ENCODE peak calls at places on chromosomes 16 and 17, in five cellular contexts. J is HL-60, Y is fibroblast of mammary gland, O is GM23338, N is PC-3. A is an unnamed sample.

GRCh38 chr17:31820691-31821435 is 38.2 kb downstream of the COPRS start:
- DNase-seq in Y (peak), J (no peak), O (no peak), N (no peak), A (no peak)

GRCh38 chr17:1029912-1030656 is 33.2 kb downstream of the TIMM22 start:
- DNase-seq in N (no peak), O (no peak), Y (no peak), J (no peak), A (no peak)

GRCh38 chr16:52773026-52773425 is 226.1 kb upstream of the TOX3 start:
- DNase-seq in O (no peak), J (no peak), N (no peak), Y (no peak), A (no peak)

GRCh38 chr16:64391009-64391663 is 730.7 kb downstream of the CDH11 start:
- DNase-seq in N (peak), O (no peak), Y (peak), J (no peak), A (no peak)

GRCh38 chr16:4548124-4548523 is 8.0 kb upstream of the C16orf96 start:
- DNase-seq in N (no peak), O (no peak), J (no peak), Y (no peak), A (no peak)

GRCh38 chr17:67285360-67285759 is 40.4 kb upstream of the HELZ start:
- DNase-seq in O (no peak), J (no peak), Y (no peak), N (peak), A (no peak)

GRCh38 chr16:58495861-58496331 is 4.0 kb upstream of the NDRG4 start:
- DNase-seq in O (no peak), Y (no peak), N (no peak), J (no peak), A (no peak)

GRCh38 chr17:48472485-48473281 is 42.7 kb upstream of the SKAP1 start:
- DNase-seq in O (peak), N (peak), J (no peak), Y (peak), A (no peak)

GRCh38 chr17:7133424-7133823 is 18.8 kb upstream of the ASGR2 start:
- DNase-seq in O (peak), N (no peak), J (peak), Y (no peak), A (no peak)

GRCh38 chr16:3963203-3963602 is 82.7 kb upstream of the CREBBP start:
- DNase-seq in O (peak), Y (no peak), N (no peak), J (no peak), A (no peak)

GRCh38 chr16:75229172-75230031 is 10.6 kb downstream of the CTRB1 start:
- DNase-seq in J (no peak), N (no peak), Y (no peak), O (peak), A (no peak)

GRCh38 chr16:27690604-27691003 is 140.7 kb downstream of the KATNIP start:
- DNase-seq in N (no peak), O (peak), Y (peak), J (peak), A (no peak)

GRCh38 chr16:49011807-49012345 is 269.8 kb downstream of the CBLN1 start:
- DNase-seq in J (no peak), N (no peak), O (peak), Y (no peak), A (no peak)

GRCh38 chr16:64702415-64702814 is 419.4 kb downstream of the CDH11 start:
- DNase-seq in J (no peak), N (no peak), O (no peak), Y (no peak), A (no peak)

GRCh38 chr17:7932949-7933348 is 943 bp downstream of the CNTROB start:
- DNase-seq in Y (peak), O (peak), N (peak), J (peak), A (no peak)

GRCh38 chr16:9072806-9073341 is 18.6 kb upstream of the HAPSTR1 start:
- DNase-seq in J (no peak), O (no peak), Y (peak), N (peak), A (no peak)

GRCh38 chr16:3235856-3236669 is 1.1 kb upstream of the ZNF200 start:
- DNase-seq in N (peak), J (peak), O (peak), Y (no peak), A (no peak)

GRCh38 chr16:50185005-50185505 is 31.9 kb downstream of the TENT4B start:
- DNase-seq in O (no peak), J (no peak), N (no peak), Y (peak), A (peak)

GRCh38 chr17:74606050-74606449 is 14.0 kb upstream of the CD300LD start:
- DNase-seq in Y (no peak), N (no peak), J (no peak), O (no peak), A (no peak)

GRCh38 chr17:41717408-41718286 is 5.5 kb downstream of the GAST start:
- DNase-seq in O (no peak), Y (peak), J (peak), N (peak), A (no peak)

GRCh38 chr16:64088838-64089237 is 1033.0 kb downstream of the CDH11 start:
- DNase-seq in N (no peak), O (no peak), Y (no peak), J (no peak), A (no peak)

DNA sequence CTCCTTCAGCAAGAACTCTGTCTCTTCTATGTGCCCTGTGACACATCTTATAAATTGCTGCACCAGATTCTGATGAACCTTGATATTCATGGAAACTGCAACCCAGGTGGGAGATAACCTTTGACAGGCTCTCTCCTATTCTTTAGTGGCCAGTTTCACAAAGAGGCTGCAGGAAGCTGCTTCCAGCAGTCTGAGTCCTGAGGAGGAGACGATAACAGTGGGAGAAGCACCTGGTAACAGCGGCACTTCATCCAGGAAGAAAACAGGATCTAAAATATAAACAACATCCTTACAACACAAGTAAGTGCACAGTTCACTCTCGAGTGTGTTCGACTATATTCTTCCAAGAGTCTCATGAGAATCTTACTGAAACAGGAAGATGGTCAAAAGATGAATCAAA is 180.1 kb downstream of the MAP2K6 start:
- DNase-seq in J (no peak), N (no peak), O (no peak), Y (no peak), A (no peak)
- TF ChIP-seq CTCF in J (no peak), N (no peak), O (no peak), Y (no peak), A (no peak)

DNA sequence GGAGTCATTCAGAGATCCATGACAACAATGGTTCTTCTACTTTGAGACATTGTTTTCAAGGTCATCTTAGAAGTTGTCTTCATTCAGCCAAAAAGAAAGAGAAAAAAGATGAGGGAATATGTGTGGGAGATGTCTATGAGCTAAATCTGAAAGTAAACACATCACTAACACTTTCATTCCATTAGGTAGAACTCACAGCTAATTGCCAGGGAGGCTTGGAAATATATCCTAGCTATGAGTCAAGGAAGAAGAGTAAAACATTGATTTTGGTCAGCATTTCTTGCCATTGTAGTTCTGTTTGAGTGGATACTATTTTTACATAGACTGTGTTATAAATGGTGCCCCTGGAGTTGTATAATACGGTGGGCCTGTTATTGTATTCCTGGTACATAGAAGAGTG is 316.4 kb upstream of the MYOCD start:
- DNase-seq in Y (no peak), O (no peak), J (no peak), N (no peak), A (no peak)
- H3K4me3 ChIP-seq in Y (no peak), O (no peak), J (no peak), N (no peak), A (no peak)

GRCh38 chr16:6362321-6362720 is 970.3 kb upstream of the RBFOX1 start:
- DNase-seq in Y (no peak), O (no peak), J (no peak), N (no peak), A (no peak)

GRCh38 chr16:6363891-6364607 is 968.6 kb upstream of the RBFOX1 start:
- DNase-seq in Y (no peak), O (no peak), N (no peak), J (no peak), A (no peak)

GRCh38 chr16:6356881-6357280 is 975.8 kb upstream of the RBFOX1 start:
- DNase-seq in N (no peak), J (no peak), O (no peak), Y (no peak), A (no peak)

DNA sequence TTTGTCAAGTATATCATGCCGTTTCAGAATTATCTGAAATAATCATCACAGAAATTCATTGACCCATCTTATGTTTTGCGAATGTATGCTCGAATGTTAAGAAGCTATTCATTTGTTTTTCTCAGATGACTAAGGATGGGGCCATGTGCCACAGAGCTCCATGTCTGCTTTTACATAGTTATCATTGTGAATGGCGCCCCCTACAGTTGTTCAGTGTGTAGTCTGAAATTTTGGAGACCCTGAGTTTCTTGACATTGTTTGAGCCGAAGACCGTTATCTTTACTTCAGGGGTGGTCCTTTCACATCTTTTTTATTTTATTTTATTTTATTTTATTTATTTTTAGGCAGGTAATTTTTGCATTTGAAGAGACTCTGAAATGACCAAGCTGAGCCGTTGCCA is 972.0 kb upstream of the RBFOX1 start:
- DNase-seq in O (no peak), N (no peak), Y (no peak), J (no peak), A (no peak)
- TF ChIP-seq CTCF in O (peak), N (no peak), Y (no peak), J (no peak), A (no peak)

GRCh38 chr17:58539703-58540102 is 25.3 kb upstream of the MTMR4 start:
- DNase-seq in N (no peak), O (no peak), J (no peak), Y (no peak), A (no peak)
- H3K4me3 ChIP-seq in N (no peak), O (no peak), J (no peak), Y (no peak), A (no peak)

GRCh38 chr17:46983782-46984181 is 4.7 kb upstream of the RPRML start:
- DNase-seq in O (peak), N (no peak), Y (no peak), J (no peak), A (no peak)

GRCh38 chr17:46982577-46982976 is 3.5 kb upstream of the RPRML start:
- DNase-seq in J (no peak), Y (no peak), N (no peak), O (no peak), A (no peak)

GRCh38 chr17:46984341-46984740 is 5.3 kb upstream of the RPRML start:
- DNase-seq in Y (no peak), N (no peak), O (no peak), J (no peak), A (no peak)

GRCh38 chr17:46986401-46986800 is 7.3 kb upstream of the RPRML start:
- DNase-seq in Y (no peak), J (no peak), O (no peak), N (no peak), A (no peak)

DNA sequence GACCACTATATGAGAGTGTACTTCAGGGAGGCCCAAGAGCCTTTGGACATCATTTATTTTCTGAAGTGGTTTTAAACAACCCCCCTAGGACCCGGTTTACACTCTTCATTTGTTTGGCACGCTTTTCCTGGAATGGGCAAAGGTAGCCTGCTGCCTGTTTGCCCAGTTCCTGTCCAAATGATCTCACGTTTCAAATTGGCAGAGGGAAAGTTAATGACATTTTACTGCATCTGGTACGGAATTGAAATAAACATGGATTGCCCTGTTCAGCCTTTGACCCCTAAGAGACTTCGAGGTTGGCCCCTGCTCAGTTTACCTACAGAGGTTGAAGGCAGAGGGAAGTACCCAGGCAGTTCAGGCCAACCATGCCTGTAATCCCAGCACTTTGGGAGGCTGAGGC is 5.8 kb upstream of the RPRML start:
- DNase-seq in Y (no peak), O (no peak), N (no peak), J (no peak), A (no peak)
- TF ChIP-seq CTCF in Y (no peak), O (no peak), N (no peak), J (no peak), A (no peak)

DNA sequence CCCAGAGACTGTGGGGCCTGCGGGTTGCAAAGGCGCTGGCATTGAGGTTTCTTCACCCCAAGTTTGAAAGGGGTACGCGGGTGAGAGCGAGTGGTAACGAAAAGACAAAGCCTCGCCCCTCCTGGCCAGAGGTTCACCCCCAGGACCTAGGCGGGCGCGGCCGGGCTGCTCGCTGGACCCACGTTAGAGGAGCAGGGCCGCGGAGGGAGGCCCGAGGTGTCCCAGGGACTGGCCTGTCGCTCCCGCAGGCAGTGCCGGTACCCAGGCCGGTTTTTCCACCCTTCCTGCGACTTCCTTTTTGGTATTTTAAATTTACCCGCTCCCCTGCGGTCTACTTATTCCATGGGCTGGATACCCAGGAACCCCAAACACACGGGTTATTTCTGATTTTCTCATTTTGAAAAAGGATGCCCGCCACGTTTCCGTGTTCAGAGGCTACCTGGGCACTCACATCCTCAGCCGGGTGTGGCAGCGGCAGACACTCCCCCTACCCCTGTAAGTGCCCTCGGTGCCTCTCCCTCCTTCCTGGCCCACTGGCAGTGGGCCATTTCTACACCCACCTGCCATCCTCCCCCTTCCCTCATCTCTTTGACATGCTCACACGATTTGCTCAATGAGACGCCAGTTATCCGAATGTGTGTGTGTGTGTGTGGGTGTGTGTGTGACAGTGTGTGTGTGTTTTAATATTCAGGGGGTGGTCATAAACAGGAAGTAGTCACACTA is 1.6 kb upstream of the FOXL1 start:
- DNase-seq in O (peak), J (no peak), Y (peak), N (peak), A (no peak)
- H3K4me3 ChIP-seq in O (peak), J (no peak), Y (peak), N (peak), A (peak)

GRCh38 chr17:17783121-17783824 is 53.5 kb downstream of the SREBF1 start:
- DNase-seq in N (peak), O (peak), J (no peak), Y (peak), A (no peak)
- TF ChIP-seq CTCF in N (peak), O (peak), J (no peak), Y (no peak), A (peak)

DNA sequence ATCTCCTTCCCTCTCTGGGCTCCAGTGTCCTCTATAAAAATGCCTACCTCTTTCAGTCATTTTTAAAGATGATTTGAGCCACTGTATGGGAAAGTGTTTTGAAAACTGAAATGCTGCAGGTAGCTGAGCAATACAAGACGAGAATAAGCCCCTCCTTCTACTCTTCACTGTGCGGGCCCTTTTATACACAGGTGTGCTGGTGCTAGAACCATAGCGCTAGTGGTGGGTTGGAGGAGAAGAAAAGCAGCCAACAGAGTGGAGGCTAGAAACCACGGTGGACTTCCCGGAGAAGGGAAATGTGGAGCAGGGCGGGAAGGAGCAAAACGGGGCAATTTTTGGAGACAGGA is 58.2 kb upstream of the DLX4 start:
- DNase-seq in J (no peak), O (peak), Y (no peak), N (no peak), A (no peak)
- H3K4me3 ChIP-seq in J (no peak), O (peak), Y (no peak), N (no peak), A (no peak)